ENCODE peak calls at places on chromosomes 5 and 9, in ten cellular contexts. U is NCI-H1930, P is substantia nigra, Q is psoas muscle, R is astrocyte of the spinal cord, C is NCI-H774, W is stomach, Y is neural crest cell, H is NCI-H1436, X is Ammon's horn. T is an unnamed sample.

GRCh38 chr9:109245300-109245897 is 75.5 kb downstream of the EPB41L4B start:
- DNase-seq in W (no peak), Y (no peak), C (no peak), Q (no peak), H (no peak), R (no peak), P (no peak), X (no peak), U (no peak), T (no peak)

GRCh38 chr5:163712011-163712410 is 206.6 kb downstream of the MAT2B start:
- DNase-seq in X (no peak), Y (no peak), W (no peak), P (no peak), Q (no peak), H (no peak), U (no peak), R (no peak), C (no peak), T (no peak)

GRCh38 chr9:86637515-86637914 is 283.3 kb upstream of the TUT7 start:
- DNase-seq in Q (no peak), R (peak), C (no peak), Y (peak), H (no peak), W (peak), X (peak), P (peak), U (no peak), T (no peak)

GRCh38 chr9:23674016-23674585 is 151.9 kb downstream of the ELAVL2 start:
- DNase-seq in P (peak), H (no peak), C (no peak), Y (no peak), W (no peak), X (no peak), R (peak), U (no peak), Q (no peak), T (no peak)

GRCh38 chr9:119167876-119168275 is 201.4 kb downstream of the BRINP1 start:
- DNase-seq in X (no peak), C (no peak), P (no peak), Y (no peak), R (no peak), Q (no peak), U (no peak), W (no peak), H (no peak), T (no peak)

GRCh38 chr5:124365491-124365890 is 380.9 kb downstream of the ZNF608 start:
- DNase-seq in U (peak), W (no peak), C (peak), X (no peak), Y (no peak), R (no peak), Q (no peak), P (no peak), H (peak), T (no peak)

GRCh38 chr5:132822650-132823480 is 7.6 kb downstream of the SHROOM1 start:
- DNase-seq in X (no peak), U (no peak), W (no peak), P (peak), R (peak), Y (no peak), Q (no peak), H (no peak), C (no peak), T (no peak)

GRCh38 chr9:6272229-6272597 is 56.0 kb upstream of the TPD52L3 start:
- DNase-seq in P (no peak), Y (no peak), Q (no peak), X (no peak), H (no peak), R (peak), C (peak), W (peak), U (no peak), T (no peak)

GRCh38 chr9:7790819-7791182 is 8.8 kb downstream of the DMAC1 start:
- DNase-seq in X (no peak), H (no peak), Y (no peak), W (no peak), R (no peak), C (no peak), Q (no peak), P (no peak), U (no peak), T (no peak)

GRCh38 chr5:120684749-120685415 is 220.8 kb downstream of the PRR16 start:
- DNase-seq in R (peak), P (no peak), X (no peak), C (no peak), Q (no peak), Y (no peak), W (no peak), U (no peak), H (no peak), T (no peak)

GRCh38 chr5:72018158-72018803 is 89.0 kb upstream of the MAP1B start:
- DNase-seq in C (no peak), Y (peak), R (peak), H (no peak), U (no peak), Q (peak), P (no peak), W (peak), X (no peak), T (no peak)

GRCh38 chr9:79764377-79764776 is 192.6 kb downstream of the TLE4 start:
- DNase-seq in Q (peak), Y (no peak), P (no peak), X (peak), C (no peak), W (no peak), R (peak), H (no peak), U (no peak), T (no peak)

T was measured in posterior vena cava.